ENCODE peak calls at places on chromosomes 11 and 22, in six cellular contexts. L is Caco-2, K is H1, Q is fibroblast of villous mesenchyme, T is right atrium auricular region, Y is GM23248. D is an unnamed sample.

GRCh38 chr22:45009881-45010531 is at the start of gene PHF21B:
- DNase-seq in L (peak; percentile 60), K (no peak), Q (peak; percentile 26), T (no peak), Y (peak; percentile 38), D (peak; percentile 79)

GRCh38 chr11:93494341-93494740 is 48.9 kb downstream of the SMCO4 start:
- DNase-seq in L (no peak), K (no peak), Q (no peak), T (no peak), Y (no peak), D (no peak)

GRCh38 chr22:31647516-31647915 is 14.5 kb downstream of the PISD start:
- DNase-seq in L (no peak), K (no peak), Q (peak; percentile 88), T (no peak), Y (peak; percentile 95), D (no peak)

GRCh38 chr11:36164522-36165250 is 124.5 kb downstream of the COMMD9 start:
- DNase-seq in L (no peak), K (no peak), Q (peak; percentile 30), T (no peak), Y (peak; percentile 37), D (no peak)

GRCh38 chr22:28923826-28924732 is 40.7 kb downstream of the ZNRF3 start:
- DNase-seq in L (peak; percentile 73), K (no peak), Q (no peak), T (no peak), Y (no peak), D (peak; percentile 38)

GRCh38 chr22:16603448-16603768 is 10.8 kb upstream of the CCT8L2 start:
- DNase-seq in L (no peak), K (no peak), Q (no peak), T (no peak), Y (no peak), D (no peak)

GRCh38 chr11:79039122-79039521 is 401.7 kb downstream of the TENM4 start:
- DNase-seq in L (no peak), K (no peak), Q (no peak), T (no peak), Y (no peak), D (no peak)

GRCh38 chr11:118156531-118157185 is 4.0 kb upstream of the SCN4B start:
- DNase-seq in L (peak; percentile 58), K (no peak), Q (no peak), T (no peak), Y (no peak), D (peak; percentile 44)

GRCh38 chr11:86069408-86070086 is 663 bp upstream of the PICALM start:
- DNase-seq in L (peak; percentile 73), K (peak; percentile 17), Q (peak; percentile 88), T (peak; percentile 69), Y (peak; percentile 96), D (no peak)

GRCh38 chr11:118910309-118911112 is 15.2 kb downstream of the BCL9L start:
- DNase-seq in L (peak; percentile 92), K (no peak), Q (peak; percentile 93), T (peak; percentile 88), Y (peak; percentile 98), D (no peak)

GRCh38 chr22:41780714-41781507 is 19.6 kb upstream of the CCDC134 start:
- DNase-seq in L (no peak), K (no peak), Q (peak; percentile 65), T (peak; percentile 69), Y (peak; percentile 64), D (peak; percentile 80)

GRCh38 chr11:126039485-126040271 is 23.0 kb downstream of the CDON start:
- DNase-seq in L (no peak), K (no peak), Q (no peak), T (no peak), Y (peak; percentile 26), D (no peak)

GRCh38 chr22:49457946-49458707 is 369.5 kb downstream of the BRD1 start:
- DNase-seq in L (no peak), K (no peak), Q (no peak), T (no peak), Y (no peak), D (no peak)

GRCh38 chr11:66291303-66291705 is 390 bp upstream of the TMEM151A start:
- DNase-seq in L (no peak), K (no peak), Q (no peak), T (no peak), Y (no peak), D (no peak)

GRCh38 chr11:64970731-64971151 is 1.2 kb downstream of the MAJIN start:
- DNase-seq in L (no peak), K (no peak), Q (no peak), T (no peak), Y (no peak), D (no peak)

GRCh38 chr22:40855960-40856512 is 403 bp downstream of the ST13 start:
- DNase-seq in L (no peak), K (no peak), Q (peak; percentile 44), T (no peak), Y (peak; percentile 69), D (no peak)

GRCh38 chr11:129247129-129247528 is 55.0 kb upstream of the ARHGAP32 start:
- DNase-seq in L (no peak), K (no peak), Q (peak; percentile 43), T (no peak), Y (peak; percentile 60), D (peak; percentile 87)

GRCh38 chr11:130129922-130130321 is 29.7 kb upstream of the ST14 start:
- DNase-seq in L (no peak), K (no peak), Q (no peak), T (no peak), Y (no peak), D (no peak)

GRCh38 chr11:129115652-129116585 is 76.2 kb downstream of the ARHGAP32 start:
- DNase-seq in L (peak; percentile 78), K (no peak), Q (peak; percentile 93), T (no peak), Y (peak; percentile 63), D (no peak)

GRCh38 chr22:40009231-40009769 is 14.5 kb downstream of the FAM83F start:
- DNase-seq in L (no peak), K (no peak), Q (no peak), T (no peak), Y (no peak), D (no peak)

GRCh38 chr11:67530282-67530592 is 7.0 kb upstream of the CABP2 start:
- DNase-seq in L (no peak), K (no peak), Q (no peak), T (no peak), Y (peak; percentile 61), D (no peak)

GRCh38 chr22:40789131-40789530 is 30.0 kb downstream of the SLC25A17 start:
- DNase-seq in L (no peak), K (no peak), Q (no peak), T (no peak), Y (no peak), D (no peak)

GRCh38 chr11:66011785-66012303 is at the start of gene CST6:
- DNase-seq in L (no peak), K (no peak), Q (no peak), T (no peak), Y (no peak), D (no peak)

GRCh38 chr11:6703247-6704063 is 20.3 kb upstream of the MRPL17 start:
- DNase-seq in L (peak; percentile 66), K (no peak), Q (peak; percentile 74), T (peak; percentile 66), Y (peak; percentile 88), D (no peak)

GRCh38 chr22:46062232-46062615 is 85.3 kb upstream of the WNT7B start:
- DNase-seq in L (no peak), K (no peak), Q (no peak), T (no peak), Y (no peak), D (no peak)

DNA sequence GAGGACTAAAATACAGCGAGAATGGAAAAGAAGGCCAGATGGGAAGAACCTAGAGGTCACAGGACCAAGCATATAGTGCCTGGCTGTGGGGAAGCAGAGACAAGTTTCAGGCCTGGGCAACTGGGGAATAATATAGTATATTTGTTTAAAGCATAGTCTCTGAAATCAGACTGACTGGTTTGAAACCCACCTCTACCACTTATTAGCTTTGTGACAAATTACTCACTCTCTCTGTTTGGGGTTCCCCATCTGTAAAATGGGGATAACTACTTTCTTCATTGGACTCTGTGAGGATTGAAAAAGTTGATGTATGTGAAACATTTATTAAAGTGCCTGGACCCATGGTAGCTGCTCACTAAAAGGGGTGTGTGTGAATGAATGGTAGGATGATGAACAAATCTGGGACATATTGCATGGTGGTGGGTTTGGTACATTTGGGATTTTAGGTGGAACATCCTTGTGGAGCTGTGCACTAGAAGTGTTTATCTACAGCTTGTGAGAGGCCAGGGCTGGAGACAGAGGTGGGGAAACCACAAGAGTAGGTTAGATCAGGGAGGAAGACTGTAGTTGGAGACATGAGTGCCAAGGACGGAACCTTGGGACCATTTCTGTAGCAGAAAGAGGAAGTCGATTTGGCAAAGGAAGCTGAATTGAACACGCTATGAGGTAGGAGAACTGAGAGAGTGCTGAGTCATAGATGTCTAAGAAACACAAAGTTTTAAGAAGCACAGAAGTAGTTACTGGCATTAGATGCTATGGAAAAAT is 52.6 kb downstream of the SWAP70 start:
- DNase-seq in L (no peak), K (no peak), Q (peak; percentile 48), T (no peak), Y (peak; percentile 77), D (no peak)
- H3K4me3 ChIP-seq in L (no peak overlapping the region), K (no peak overlapping the region), Q (no peak overlapping the region), T (no peak overlapping the region), Y (no peak overlapping the region), D (no peak overlapping the region)

GRCh38 chr11:34624069-34624468 is 3.2 kb downstream of the EHF start:
- DNase-seq in L (no peak), K (no peak), Q (no peak), T (no peak), Y (no peak), D (peak; percentile 50)
- H3K4me3 ChIP-seq in L (no peak overlapping the region), K (no peak overlapping the region), Q (no peak overlapping the region), T (no peak overlapping the region), Y (no peak overlapping the region), D (no peak overlapping the region)

DNA sequence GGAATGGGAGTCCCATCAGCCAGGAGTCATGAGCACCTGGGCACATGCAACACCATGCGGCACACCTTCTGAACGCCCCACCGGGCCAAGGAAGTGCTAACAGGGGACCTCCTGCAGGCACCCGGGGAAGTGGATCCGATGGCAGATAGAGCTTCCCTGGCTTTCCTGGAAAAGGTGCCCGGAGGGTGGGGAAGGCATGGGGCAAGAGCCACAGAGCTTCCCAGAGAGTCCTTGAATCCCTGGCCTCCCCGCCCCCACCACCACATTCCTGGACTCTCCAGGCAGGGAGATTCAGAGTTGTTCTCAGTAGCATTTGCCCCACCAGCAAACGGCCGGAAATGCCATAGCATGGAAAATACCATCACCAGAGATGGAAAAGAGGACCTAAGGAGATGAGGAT is 8.3 kb downstream of the TRIM29 start:
- DNase-seq in L (no peak), K (no peak), Q (peak; percentile 9), T (no peak), Y (no peak), D (no peak)
- H3K4me3 ChIP-seq in L (no peak overlapping the region), K (no peak overlapping the region), Q (no peak overlapping the region), T (no peak overlapping the region), Y (no peak overlapping the region), D (no peak overlapping the region)

GRCh38 chr11:22433517-22433916 is 95.3 kb downstream of the SLC17A6 start:
- DNase-seq in L (no peak), K (no peak), Q (no peak), T (no peak), Y (no peak), D (no peak)

GRCh38 chr11:22432331-22433065 is 94.3 kb downstream of the SLC17A6 start:
- DNase-seq in L (no peak), K (no peak), Q (no peak), T (peak; percentile 56), Y (peak; percentile 58), D (no peak)

GRCh38 chr11:22430286-22430685 is 92.1 kb downstream of the SLC17A6 start:
- DNase-seq in L (no peak), K (no peak), Q (no peak), T (no peak), Y (peak; percentile 23), D (no peak)

GRCh38 chr11:22431074-22431473 is 92.9 kb downstream of the SLC17A6 start:
- DNase-seq in L (no peak), K (no peak), Q (no peak), T (no peak), Y (no peak), D (no peak)

GRCh38 chr11:22433066-22433450 is 94.9 kb downstream of the SLC17A6 start:
- DNase-seq in L (no peak), K (no peak), Q (no peak), T (no peak), Y (peak; percentile 47), D (no peak)
- H3K4me3 ChIP-seq in L (no peak overlapping the region), K (peak overlapping the region; percentile 34), Q (no peak overlapping the region), T (no peak overlapping the region), Y (peak overlapping the region; percentile 61), D (no peak overlapping the region)